ENCODE peak calls at places on chromosome 14, in ten cellular contexts. One of them, this sample, is unnamed.
A peak's percentile ranks its signal among the peaks of the same experiment; 100 is the strongest.

GRCh38 chr14:22047105-22047504 is 373.5 kb upstream of the OR4E1 start:
- DNase-seq in PC-3: peak; percentile 34
- DNase-seq in upper lobe of left lung: no peak
- DNase-seq in coronary artery: no peak
- DNase-seq in GM13977: peak; percentile 23
- DNase-seq in endothelial cell of umbilical vein: peak; percentile 34
- DNase-seq in neural crest cell: peak; percentile 5
- DNase-seq in AG04450: no peak
- DNase-seq in HFF-Myc: no peak
- DNase-seq in psoas muscle: no peak
- DNase-seq in this sample: no peak

GRCh38 chr14:45939572-45939971 is 686.6 kb upstream of the MIS18BP1 start:
- DNase-seq in PC-3: no peak
- DNase-seq in upper lobe of left lung: no peak
- DNase-seq in coronary artery: no peak
- DNase-seq in GM13977: no peak
- DNase-seq in endothelial cell of umbilical vein: no peak
- DNase-seq in neural crest cell: no peak
- DNase-seq in AG04450: no peak
- DNase-seq in HFF-Myc: no peak
- DNase-seq in psoas muscle: no peak
- DNase-seq in this sample: no peak

GRCh38 chr14:71261206-71261605 is 353.9 kb downstream of the PCNX1 start:
- DNase-seq in PC-3: no peak
- DNase-seq in upper lobe of left lung: no peak
- DNase-seq in coronary artery: no peak
- DNase-seq in GM13977: no peak
- DNase-seq in endothelial cell of umbilical vein: peak; percentile 18
- DNase-seq in neural crest cell: no peak
- DNase-seq in AG04450: no peak
- DNase-seq in HFF-Myc: no peak
- DNase-seq in psoas muscle: no peak
- DNase-seq in this sample: no peak

GRCh38 chr14:50110323-50111037 is 5.9 kb downstream of the VCPKMT start:
- DNase-seq in PC-3: no peak
- DNase-seq in upper lobe of left lung: no peak
- DNase-seq in coronary artery: no peak
- DNase-seq in GM13977: no peak
- DNase-seq in endothelial cell of umbilical vein: no peak
- DNase-seq in neural crest cell: no peak
- DNase-seq in AG04450: no peak
- DNase-seq in HFF-Myc: no peak
- DNase-seq in psoas muscle: no peak
- DNase-seq in this sample: no peak

GRCh38 chr14:25006961-25007795 is 42.8 kb downstream of the STXBP6 start:
- DNase-seq in PC-3: peak; percentile 62
- DNase-seq in upper lobe of left lung: no peak
- DNase-seq in coronary artery: no peak
- DNase-seq in GM13977: no peak
- DNase-seq in endothelial cell of umbilical vein: peak; percentile 67
- DNase-seq in neural crest cell: no peak
- DNase-seq in AG04450: peak; percentile 8
- DNase-seq in HFF-Myc: peak; percentile 81
- DNase-seq in psoas muscle: no peak
- DNase-seq in this sample: no peak

GRCh38 chr14:66464261-66464660 is 21.9 kb upstream of the CCDC196 start:
- DNase-seq in PC-3: no peak
- DNase-seq in upper lobe of left lung: no peak
- DNase-seq in coronary artery: no peak
- DNase-seq in GM13977: no peak
- DNase-seq in endothelial cell of umbilical vein: no peak
- DNase-seq in neural crest cell: no peak
- DNase-seq in AG04450: no peak
- DNase-seq in HFF-Myc: no peak
- DNase-seq in psoas muscle: no peak
- DNase-seq in this sample: no peak

GRCh38 chr14:20781805-20782204 is 737 bp downstream of the RNASE6 start:
- DNase-seq in PC-3: no peak
- DNase-seq in upper lobe of left lung: no peak
- DNase-seq in coronary artery: no peak
- DNase-seq in GM13977: no peak
- DNase-seq in endothelial cell of umbilical vein: peak; percentile 32
- DNase-seq in neural crest cell: no peak
- DNase-seq in AG04450: no peak
- DNase-seq in HFF-Myc: no peak
- DNase-seq in psoas muscle: no peak
- DNase-seq in this sample: no peak

GRCh38 chr14:24868389-24868788 is 181.6 kb downstream of the STXBP6 start:
- DNase-seq in PC-3: no peak
- DNase-seq in upper lobe of left lung: no peak
- DNase-seq in coronary artery: no peak
- DNase-seq in GM13977: no peak
- DNase-seq in endothelial cell of umbilical vein: no peak
- DNase-seq in neural crest cell: no peak
- DNase-seq in AG04450: no peak
- DNase-seq in HFF-Myc: no peak
- DNase-seq in psoas muscle: no peak
- DNase-seq in this sample: no peak

GRCh38 chr14:51488569-51489220 is 163.0 kb upstream of the FRMD6 start:
- DNase-seq in PC-3: no peak
- DNase-seq in upper lobe of left lung: no peak
- DNase-seq in coronary artery: no peak
- DNase-seq in GM13977: no peak
- DNase-seq in endothelial cell of umbilical vein: no peak
- DNase-seq in neural crest cell: no peak
- DNase-seq in AG04450: no peak
- DNase-seq in HFF-Myc: no peak
- DNase-seq in psoas muscle: no peak
- DNase-seq in this sample: no peak

GRCh38 chr14:104795781-104796681 is 483 bp upstream of the AKT1 start:
- DNase-seq in PC-3: peak; percentile 48
- DNase-seq in upper lobe of left lung: peak; percentile 95
- DNase-seq in coronary artery: no peak
- DNase-seq in GM13977: peak; percentile 96
- DNase-seq in endothelial cell of umbilical vein: no peak
- DNase-seq in neural crest cell: no peak
- DNase-seq in AG04450: no peak
- DNase-seq in HFF-Myc: no peak
- DNase-seq in psoas muscle: peak; percentile 70
- DNase-seq in this sample: peak; percentile 58

GRCh38 chr14:101878222-101879211 is 85.9 kb upstream of the DYNC1H1 start:
- DNase-seq in PC-3: no peak
- DNase-seq in upper lobe of left lung: peak; percentile 46
- DNase-seq in coronary artery: no peak
- DNase-seq in GM13977: peak; percentile 51
- DNase-seq in endothelial cell of umbilical vein: no peak
- DNase-seq in neural crest cell: no peak
- DNase-seq in AG04450: no peak
- DNase-seq in HFF-Myc: no peak
- DNase-seq in psoas muscle: no peak
- DNase-seq in this sample: no peak

GRCh38 chr14:57739543-57739942 is 126.3 kb downstream of the SLC35F4 start:
- DNase-seq in PC-3: no peak
- DNase-seq in upper lobe of left lung: no peak
- DNase-seq in coronary artery: no peak
- DNase-seq in GM13977: no peak
- DNase-seq in endothelial cell of umbilical vein: no peak
- DNase-seq in neural crest cell: no peak
- DNase-seq in AG04450: no peak
- DNase-seq in HFF-Myc: no peak
- DNase-seq in psoas muscle: no peak
- DNase-seq in this sample: no peak

GRCh38 chr14:66288511-66288910 is 197.7 kb upstream of the CCDC196 start:
- DNase-seq in PC-3: peak; percentile 37
- DNase-seq in upper lobe of left lung: no peak
- DNase-seq in coronary artery: no peak
- DNase-seq in GM13977: no peak
- DNase-seq in endothelial cell of umbilical vein: no peak
- DNase-seq in neural crest cell: no peak
- DNase-seq in AG04450: no peak
- DNase-seq in HFF-Myc: no peak
- DNase-seq in psoas muscle: no peak
- DNase-seq in this sample: no peak

GRCh38 chr14:96216627-96217026 is 12.0 kb downstream of the BDKRB2 start:
- DNase-seq in PC-3: no peak
- DNase-seq in upper lobe of left lung: no peak
- DNase-seq in coronary artery: no peak
- DNase-seq in GM13977: no peak
- DNase-seq in endothelial cell of umbilical vein: no peak
- DNase-seq in neural crest cell: no peak
- DNase-seq in AG04450: no peak
- DNase-seq in HFF-Myc: no peak
- DNase-seq in psoas muscle: no peak
- DNase-seq in this sample: no peak

GRCh38 chr14:30214456-30215090 is 286.9 kb upstream of the PRKD1 start:
- DNase-seq in PC-3: peak; percentile 74
- DNase-seq in upper lobe of left lung: no peak
- DNase-seq in coronary artery: no peak
- DNase-seq in GM13977: peak; percentile 6
- DNase-seq in endothelial cell of umbilical vein: peak; percentile 65
- DNase-seq in neural crest cell: peak; percentile 14
- DNase-seq in AG04450: peak; percentile 59
- DNase-seq in HFF-Myc: peak; percentile 35
- DNase-seq in psoas muscle: no peak
- DNase-seq in this sample: no peak

GRCh38 chr14:38605193-38606114 is 349.6 kb upstream of the CLEC14A start:
- DNase-seq in PC-3: peak; percentile 34
- DNase-seq in upper lobe of left lung: no peak
- DNase-seq in coronary artery: no peak
- DNase-seq in GM13977: no peak
- DNase-seq in endothelial cell of umbilical vein: peak; percentile 32
- DNase-seq in neural crest cell: no peak
- DNase-seq in AG04450: no peak
- DNase-seq in HFF-Myc: no peak
- DNase-seq in psoas muscle: no peak
- DNase-seq in this sample: no peak
- TF ChIP-seq CTCF in PC-3: peak; percentile 55
- TF ChIP-seq CTCF in upper lobe of left lung: no peak
- TF ChIP-seq CTCF in coronary artery: no peak
- TF ChIP-seq CTCF in GM13977: no peak
- TF ChIP-seq CTCF in endothelial cell of umbilical vein: peak; percentile 7
- TF ChIP-seq CTCF in neural crest cell: peak; percentile 53
- TF ChIP-seq CTCF in AG04450: peak; percentile 1
- TF ChIP-seq CTCF in HFF-Myc: no peak
- TF ChIP-seq CTCF in psoas muscle: no peak
- TF ChIP-seq CTCF in this sample: no peak

GRCh38 chr14:32510815-32511214 is 181.7 kb downstream of the AKAP6 start:
- DNase-seq in PC-3: no peak
- DNase-seq in upper lobe of left lung: no peak
- DNase-seq in coronary artery: no peak
- DNase-seq in GM13977: no peak
- DNase-seq in endothelial cell of umbilical vein: no peak
- DNase-seq in neural crest cell: no peak
- DNase-seq in AG04450: no peak
- DNase-seq in HFF-Myc: no peak
- DNase-seq in psoas muscle: no peak
- DNase-seq in this sample: no peak

GRCh38 chr14:32514236-32514635 is 185.1 kb downstream of the AKAP6 start:
- DNase-seq in PC-3: peak; percentile 23
- DNase-seq in upper lobe of left lung: no peak
- DNase-seq in coronary artery: no peak
- DNase-seq in GM13977: no peak
- DNase-seq in endothelial cell of umbilical vein: peak; percentile 49
- DNase-seq in neural crest cell: no peak
- DNase-seq in AG04450: no peak
- DNase-seq in HFF-Myc: no peak
- DNase-seq in psoas muscle: no peak
- DNase-seq in this sample: no peak

GRCh38 chr14:32512348-32512747 is 183.2 kb downstream of the AKAP6 start:
- DNase-seq in PC-3: no peak
- DNase-seq in upper lobe of left lung: no peak
- DNase-seq in coronary artery: no peak
- DNase-seq in GM13977: no peak
- DNase-seq in endothelial cell of umbilical vein: no peak
- DNase-seq in neural crest cell: no peak
- DNase-seq in AG04450: no peak
- DNase-seq in HFF-Myc: no peak
- DNase-seq in psoas muscle: no peak
- DNase-seq in this sample: no peak

GRCh38 chr14:32512813-32513212 is 183.7 kb downstream of the AKAP6 start:
- DNase-seq in PC-3: no peak
- DNase-seq in upper lobe of left lung: no peak
- DNase-seq in coronary artery: no peak
- DNase-seq in GM13977: no peak
- DNase-seq in endothelial cell of umbilical vein: no peak
- DNase-seq in neural crest cell: no peak
- DNase-seq in AG04450: no peak
- DNase-seq in HFF-Myc: no peak
- DNase-seq in psoas muscle: no peak
- DNase-seq in this sample: no peak

DNA sequence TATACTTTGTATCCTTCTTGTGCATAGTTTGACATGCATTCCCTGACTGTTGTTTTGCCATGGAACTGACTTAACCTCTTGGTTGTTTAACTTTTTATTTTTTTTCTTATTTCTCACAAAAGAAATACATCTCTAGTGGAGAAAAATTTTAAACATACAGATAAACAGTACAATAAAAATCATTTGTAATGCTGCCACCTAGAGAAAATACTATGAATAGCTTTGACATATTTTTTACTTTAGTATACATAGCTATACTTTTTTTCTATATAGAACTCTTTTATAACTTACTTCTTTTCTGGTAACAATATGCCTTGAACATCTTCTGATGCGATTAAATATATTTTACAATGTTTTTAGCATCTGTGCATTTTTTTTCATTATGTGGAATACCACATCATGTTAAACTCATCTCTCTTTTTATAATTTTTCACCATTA is 184.5 kb downstream of the AKAP6 start:
- DNase-seq in PC-3: peak; percentile 49
- DNase-seq in upper lobe of left lung: no peak
- DNase-seq in coronary artery: no peak
- DNase-seq in GM13977: no peak
- DNase-seq in endothelial cell of umbilical vein: peak; percentile 60
- DNase-seq in neural crest cell: no peak
- DNase-seq in AG04450: no peak
- DNase-seq in HFF-Myc: no peak
- DNase-seq in psoas muscle: no peak
- DNase-seq in this sample: no peak
- TF ChIP-seq CTCF in PC-3: peak; percentile 77
- TF ChIP-seq CTCF in upper lobe of left lung: no peak
- TF ChIP-seq CTCF in coronary artery: no peak
- TF ChIP-seq CTCF in GM13977: peak; percentile 24
- TF ChIP-seq CTCF in endothelial cell of umbilical vein: no peak
- TF ChIP-seq CTCF in neural crest cell: peak; percentile 71
- TF ChIP-seq CTCF in AG04450: peak; percentile 40
- TF ChIP-seq CTCF in HFF-Myc: no peak
- TF ChIP-seq CTCF in psoas muscle: peak; percentile 54
- TF ChIP-seq CTCF in this sample: no peak

GRCh38 chr14:58826845-58827686 is 189.3 kb downstream of the DACT1 start:
- DNase-seq in PC-3: peak; percentile 61
- DNase-seq in upper lobe of left lung: no peak
- DNase-seq in coronary artery: no peak
- DNase-seq in GM13977: no peak
- DNase-seq in endothelial cell of umbilical vein: no peak
- DNase-seq in neural crest cell: no peak
- DNase-seq in AG04450: no peak
- DNase-seq in HFF-Myc: no peak
- DNase-seq in psoas muscle: no peak
- DNase-seq in this sample: no peak
- TF ChIP-seq CTCF in PC-3: peak; percentile 85
- TF ChIP-seq CTCF in upper lobe of left lung: peak; percentile 12
- TF ChIP-seq CTCF in coronary artery: no peak
- TF ChIP-seq CTCF in GM13977: peak; percentile 28
- TF ChIP-seq CTCF in endothelial cell of umbilical vein: no peak
- TF ChIP-seq CTCF in neural crest cell: peak; percentile 59
- TF ChIP-seq CTCF in AG04450: peak; percentile 39
- TF ChIP-seq CTCF in HFF-Myc: peak; percentile 12
- TF ChIP-seq CTCF in psoas muscle: peak; percentile 42
- TF ChIP-seq CTCF in this sample: no peak

GRCh38 chr14:55426881-55427280 is 13.5 kb downstream of the TBPL2 start:
- DNase-seq in PC-3: no peak
- DNase-seq in upper lobe of left lung: no peak
- DNase-seq in coronary artery: no peak
- DNase-seq in GM13977: no peak
- DNase-seq in endothelial cell of umbilical vein: no peak
- DNase-seq in neural crest cell: no peak
- DNase-seq in AG04450: no peak
- DNase-seq in HFF-Myc: no peak
- DNase-seq in psoas muscle: no peak
- DNase-seq in this sample: no peak
- TF ChIP-seq CTCF in PC-3: no peak
- TF ChIP-seq CTCF in upper lobe of left lung: no peak
- TF ChIP-seq CTCF in coronary artery: no peak
- TF ChIP-seq CTCF in GM13977: no peak
- TF ChIP-seq CTCF in endothelial cell of umbilical vein: no peak
- TF ChIP-seq CTCF in neural crest cell: no peak
- TF ChIP-seq CTCF in AG04450: no peak
- TF ChIP-seq CTCF in HFF-Myc: no peak
- TF ChIP-seq CTCF in psoas muscle: no peak
- TF ChIP-seq CTCF in this sample: no peak

This sample was measured in activated B cell treated with CpG ODN at 0.5 μM for 24 hours.